ENCODE peak calls at places on chromosome 15, in four cellular contexts. R is PC-3, P is esophagus muscularis mucosa, T is stomach. Z is an unnamed sample.

GRCh38 chr15:91921188-91921820 is 67.8 kb downstream of the SLCO3A1 start:
- DNase-seq in R (no peak), P (no peak), T (no peak), Z (no peak)

GRCh38 chr15:87707581-87708130 is 548.9 kb downstream of the NTRK3 start:
- DNase-seq in R (no peak), P (peak), T (no peak), Z (no peak)

GRCh38 chr15:90315276-90315982 is 36.7 kb upstream of the ZNF774 start:
- DNase-seq in R (peak), P (peak), T (peak), Z (peak)

GRCh38 chr15:89888214-89888804 is 5.5 kb downstream of the AP3S2 start:
- DNase-seq in R (peak), P (no peak), T (no peak), Z (peak)

GRCh38 chr15:41892621-41893421 is 1.0 kb downstream of the SPTBN5 start:
- DNase-seq in R (no peak), P (no peak), T (peak), Z (no peak)

GRCh38 chr15:78394981-78395619 is 42.9 kb upstream of the IREB2 start:
- DNase-seq in R (no peak), P (no peak), T (peak), Z (no peak)

GRCh38 chr15:27587810-27588209 is 511.3 kb downstream of the OCA2 start:
- DNase-seq in R (no peak), P (peak), T (no peak), Z (no peak)

GRCh38 chr15:29774900-29775299 is 47.4 kb downstream of the TJP1 start:
- DNase-seq in R (peak), P (no peak), T (no peak), Z (no peak)

GRCh38 chr15:35068861-35069260 is 16.2 kb downstream of the NANOGP8 start:
- DNase-seq in R (no peak), P (no peak), T (no peak), Z (no peak)

GRCh38 chr15:35066094-35066493 is 19.0 kb downstream of the NANOGP8 start:
- DNase-seq in R (no peak), P (no peak), T (no peak), Z (no peak)

GRCh38 chr15:35062164-35063099 is 22.7 kb downstream of the NANOGP8 start:
- DNase-seq in R (no peak), P (no peak), T (no peak), Z (no peak)

GRCh38 chr15:35071071-35071470 is 14.0 kb downstream of the NANOGP8 start:
- DNase-seq in R (no peak), P (no peak), T (no peak), Z (no peak)

DNA sequence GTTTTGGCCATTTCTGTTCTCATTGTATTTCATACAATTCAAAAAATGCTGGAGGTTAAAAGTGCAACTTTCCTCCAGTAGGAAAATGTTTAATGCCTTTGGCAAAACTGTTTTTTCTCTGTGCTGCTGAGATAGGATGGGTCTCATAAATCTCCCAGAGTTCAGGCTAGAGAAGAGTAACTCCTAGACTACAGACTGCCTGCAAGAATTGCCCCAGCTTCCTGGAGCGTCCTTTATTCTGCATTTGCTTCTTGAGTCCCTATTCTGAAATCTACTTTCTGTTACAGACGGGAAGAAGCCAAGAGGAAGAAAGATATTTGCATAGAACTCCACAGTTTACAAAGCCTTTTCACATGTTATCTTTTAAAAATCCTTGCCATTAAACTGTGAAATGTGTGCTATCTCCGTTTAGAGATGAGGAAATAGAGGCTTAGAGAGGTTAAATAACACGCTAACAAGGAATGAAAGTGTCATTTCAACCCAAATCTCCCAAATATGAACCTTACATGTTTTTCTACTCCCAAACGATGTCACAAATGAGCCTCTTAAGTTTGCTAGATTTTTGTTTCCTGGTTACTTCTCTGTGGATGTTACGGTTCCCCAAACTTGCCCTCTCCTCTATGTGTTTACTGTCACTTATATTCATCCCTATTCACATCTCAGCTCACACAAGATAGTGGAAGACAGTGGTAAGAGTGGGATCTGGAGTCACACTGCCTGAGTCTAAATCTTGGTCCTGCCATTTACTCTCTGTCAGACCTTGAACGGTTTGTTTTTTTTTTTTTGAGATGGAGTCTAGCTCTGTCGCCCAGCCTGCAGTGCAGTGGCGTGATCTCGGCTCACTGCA is 17.4 kb downstream of the NANOGP8 start:
- DNase-seq in R (no peak), P (no peak), T (no peak), Z (no peak)
- H3K4me3 ChIP-seq in R (no peak), P (no peak), T (no peak), Z (no peak)

GRCh38 chr15:61640751-61641150 is 411.6 kb upstream of the RORA start:
- DNase-seq in R (no peak), P (peak), T (no peak), Z (no peak)

GRCh38 chr15:61639491-61639890 is 410.4 kb upstream of the RORA start:
- DNase-seq in R (no peak), P (no peak), T (no peak), Z (no peak)

GRCh38 chr15:61641645-61642044 is 412.5 kb upstream of the RORA start:
- DNase-seq in R (no peak), P (no peak), T (no peak), Z (no peak)

GRCh38 chr15:61644550-61644949 is 415.4 kb upstream of the RORA start:
- DNase-seq in R (no peak), P (no peak), T (no peak), Z (no peak)
- TF ChIP-seq CTCF in R (no peak), P (no peak), T (no peak), Z (no peak)

GRCh38 chr15:67843092-67843501 is 3.3 kb upstream of the RNU6-1 start:
- DNase-seq in R (no peak), P (no peak), T (no peak), Z (no peak)

GRCh38 chr15:67839929-67840746 is at the start of gene RNU6-1:
- DNase-seq in R (peak), P (peak), T (peak), Z (peak)

GRCh38 chr15:67845974-67846373 is 6.1 kb upstream of the RNU6-1 start:
- DNase-seq in R (no peak), P (no peak), T (no peak), Z (no peak)

GRCh38 chr15:67840747-67841634 is 1.1 kb upstream of the RNU6-1 start:
- DNase-seq in R (peak), P (no peak), T (no peak), Z (no peak)

DNA sequence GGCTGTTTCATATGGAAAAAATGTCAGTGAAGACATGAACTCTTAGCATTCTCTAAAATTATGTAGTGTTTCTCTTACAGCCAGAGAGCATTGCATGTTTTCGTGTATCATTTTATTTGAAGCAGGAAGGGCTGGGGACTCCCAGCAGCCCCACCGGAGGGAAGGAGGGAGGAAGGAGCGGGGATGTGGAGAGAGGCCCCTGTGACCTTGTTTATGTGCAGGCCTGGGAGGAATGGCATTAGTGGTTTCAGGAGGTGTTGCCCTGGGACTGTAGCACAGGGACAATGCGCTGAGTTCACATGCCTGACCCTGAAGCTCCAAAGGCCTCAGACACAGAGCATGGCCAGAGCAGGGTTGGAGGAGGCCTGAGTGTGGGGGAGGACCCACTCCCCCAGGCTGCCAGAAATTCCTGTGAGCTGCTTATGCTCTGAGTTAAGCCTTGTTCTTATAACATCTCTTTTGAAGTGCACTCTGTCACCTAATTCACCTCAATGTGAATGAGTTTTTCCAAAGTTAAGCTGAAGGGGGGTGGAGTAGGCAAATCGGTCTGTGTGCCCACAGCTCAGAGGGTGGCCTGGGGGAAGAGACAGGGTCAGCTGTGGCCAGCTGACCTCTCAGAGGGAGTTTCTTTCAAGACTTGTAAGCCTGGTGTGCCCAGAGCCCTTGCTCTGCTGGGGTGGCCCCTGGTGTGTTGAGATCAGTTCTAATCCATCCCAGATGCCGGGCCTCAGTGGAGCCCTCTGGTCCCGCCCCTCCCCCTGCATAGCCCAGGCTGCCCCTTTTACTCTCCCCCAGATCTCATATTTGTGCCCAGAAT is 3.9 kb upstream of the RNU6-1 start:
- DNase-seq in R (no peak), P (no peak), T (no peak), Z (no peak)
- H3K4me3 ChIP-seq in R (no peak), P (no peak), T (no peak), Z (no peak)

DNA sequence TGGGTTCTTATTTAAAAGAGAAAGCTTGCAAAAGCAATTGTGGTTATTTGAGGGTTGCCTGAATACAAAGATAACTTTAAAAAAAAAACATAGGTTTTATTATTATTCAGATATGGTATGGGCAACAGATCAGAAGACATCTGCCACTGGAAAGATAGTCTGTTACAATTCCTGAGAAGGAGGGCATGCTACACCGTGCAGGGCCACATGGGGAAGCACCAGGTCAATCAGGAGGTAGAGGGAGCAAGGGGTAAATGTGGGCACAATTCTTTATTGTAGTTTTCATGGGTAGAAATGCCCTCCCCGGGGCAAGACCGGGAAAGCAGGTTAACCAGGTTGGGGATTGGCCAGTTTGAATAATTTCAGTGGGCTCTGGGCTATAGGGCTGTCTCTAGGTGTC is 46.5 kb downstream of the BBS4 start:
- DNase-seq in R (no peak), P (no peak), T (no peak), Z (no peak)
- TF ChIP-seq CTCF in R (no peak), P (no peak), T (no peak), Z (no peak)

DNA sequence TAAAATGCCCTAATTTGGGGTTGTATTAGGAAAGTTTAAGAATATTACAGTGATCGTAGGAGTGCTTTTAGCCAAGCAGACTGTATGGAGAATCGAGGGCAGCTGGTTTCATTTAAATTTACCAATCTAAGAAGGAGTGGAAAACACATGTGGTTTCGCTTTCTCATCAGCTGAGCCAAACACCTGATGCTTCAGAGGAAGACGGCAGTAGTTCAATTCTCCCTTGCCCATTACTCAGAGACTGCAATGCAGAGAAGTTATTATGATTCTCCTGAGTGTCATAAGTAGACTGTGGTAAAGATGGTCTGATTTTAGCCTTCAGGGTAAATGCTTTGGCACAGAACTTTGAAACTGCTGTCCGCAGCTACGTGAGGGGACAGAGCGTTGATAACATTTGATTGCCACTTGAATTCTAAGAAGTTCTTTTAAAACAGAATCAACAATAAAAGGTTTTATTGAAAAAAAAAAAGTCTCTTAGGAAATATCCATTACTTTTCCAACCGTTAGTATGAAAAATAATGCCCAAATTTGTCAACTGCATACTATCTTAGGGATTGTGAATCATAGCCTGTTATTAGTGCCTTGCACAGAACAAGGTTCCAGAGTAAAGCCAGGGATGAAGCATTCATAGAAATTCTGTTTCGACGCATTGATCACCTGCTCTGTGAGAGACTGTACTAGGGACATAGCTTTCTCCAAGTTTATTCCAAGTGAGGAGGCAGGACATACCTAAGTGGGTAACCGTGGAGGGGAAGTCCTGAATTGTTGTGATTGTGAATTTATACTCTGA is 25.6 kb downstream of the LYSMD4 start:
- DNase-seq in R (peak), P (no peak), T (no peak), Z (no peak)
- H3K4me3 ChIP-seq in R (no peak), P (peak), T (no peak), Z (no peak)